ENCODE peak calls at places on chromosomes 7 and 10, in five cellular contexts. One of them, this sample, is unnamed.

GRCh38 chr10:48207853-48208252 is 66.6 kb downstream of the FRMPD2 start:
- DNase-seq in left ventricle myocardium superior: no peak
- DNase-seq in fibroblast of mammary gland: no peak
- DNase-seq in AG04450: no peak
- DNase-seq in T-cell: no peak
- DNase-seq in this sample: no peak

GRCh38 chr7:44139311-44140010 is 1.7 kb downstream of the MYL7 start:
- DNase-seq in left ventricle myocardium superior: no peak
- DNase-seq in fibroblast of mammary gland: no peak
- DNase-seq in AG04450: no peak
- DNase-seq in T-cell: no peak
- DNase-seq in this sample: no peak

GRCh38 chr10:31099664-31100063 is 68.0 kb upstream of the ZNF438 start:
- DNase-seq in left ventricle myocardium superior: no peak
- DNase-seq in fibroblast of mammary gland: no peak
- DNase-seq in AG04450: no peak
- DNase-seq in T-cell: no peak
- DNase-seq in this sample: no peak

GRCh38 chr7:155265144-155265543 is 32.5 kb upstream of the INSIG1 start:
- DNase-seq in left ventricle myocardium superior: no peak
- DNase-seq in fibroblast of mammary gland: no peak
- DNase-seq in AG04450: no peak
- DNase-seq in T-cell: no peak
- DNase-seq in this sample: no peak

GRCh38 chr10:115857856-115858255 is 415.1 kb downstream of the GFRA1 start:
- DNase-seq in left ventricle myocardium superior: no peak
- DNase-seq in fibroblast of mammary gland: peak; percentile 54
- DNase-seq in AG04450: no peak
- DNase-seq in T-cell: no peak
- DNase-seq in this sample: no peak

GRCh38 chr10:49620841-49621378 is 7.1 kb downstream of the CHAT start:
- DNase-seq in left ventricle myocardium superior: no peak
- DNase-seq in fibroblast of mammary gland: no peak
- DNase-seq in AG04450: no peak
- DNase-seq in T-cell: no peak
- DNase-seq in this sample: no peak

GRCh38 chr7:50266893-50267386 is 37.6 kb upstream of the IKZF1 start:
- DNase-seq in left ventricle myocardium superior: peak; percentile 35
- DNase-seq in fibroblast of mammary gland: no peak
- DNase-seq in AG04450: no peak
- DNase-seq in T-cell: peak; percentile 78
- DNase-seq in this sample: no peak

GRCh38 chr10:88115406-88115805 is 252.0 kb downstream of the PTEN start:
- DNase-seq in left ventricle myocardium superior: no peak
- DNase-seq in fibroblast of mammary gland: no peak
- DNase-seq in AG04450: no peak
- DNase-seq in T-cell: no peak
- DNase-seq in this sample: no peak

GRCh38 chr10:12699756-12700556 is 301.6 kb downstream of the CCDC3 start:
- DNase-seq in left ventricle myocardium superior: no peak
- DNase-seq in fibroblast of mammary gland: peak; percentile 27
- DNase-seq in AG04450: no peak
- DNase-seq in T-cell: no peak
- DNase-seq in this sample: no peak

GRCh38 chr10:80487791-80488538 is 33.9 kb downstream of the TSPAN14 start:
- DNase-seq in left ventricle myocardium superior: peak; percentile 61
- DNase-seq in fibroblast of mammary gland: no peak
- DNase-seq in AG04450: no peak
- DNase-seq in T-cell: peak; percentile 69
- DNase-seq in this sample: no peak

GRCh38 chr10:97849491-97850402 is at the start of gene GOLGA7B:
- DNase-seq in left ventricle myocardium superior: peak; percentile 58
- DNase-seq in fibroblast of mammary gland: no peak
- DNase-seq in AG04450: no peak
- DNase-seq in T-cell: peak; percentile 73
- DNase-seq in this sample: no peak

GRCh38 chr10:109183366-109183765 is 739.9 kb downstream of the XPNPEP1 start:
- DNase-seq in left ventricle myocardium superior: no peak
- DNase-seq in fibroblast of mammary gland: peak; percentile 5
- DNase-seq in AG04450: no peak
- DNase-seq in T-cell: no peak
- DNase-seq in this sample: no peak

GRCh38 chr7:44287488-44288380 is 37.7 kb downstream of the CAMK2B start:
- DNase-seq in left ventricle myocardium superior: peak; percentile 26
- DNase-seq in fibroblast of mammary gland: no peak
- DNase-seq in AG04450: no peak
- DNase-seq in T-cell: no peak
- DNase-seq in this sample: no peak

GRCh38 chr10:110456046-110456445 is 41.7 kb upstream of the DUSP5 start:
- DNase-seq in left ventricle myocardium superior: no peak
- DNase-seq in fibroblast of mammary gland: no peak
- DNase-seq in AG04450: no peak
- DNase-seq in T-cell: no peak
- DNase-seq in this sample: no peak